ENCODE peak calls at places on chromosomes 7 and 10, in six cellular contexts. One of them, this sample, is unnamed.

GRCh38 chr10:19930936-19931859 is 115.0 kb downstream of the PLXDC2 start:
- DNase-seq in H1: no peak
- DNase-seq in WERI-Rb-1: peak; percentile 27
- DNase-seq in ovary: peak; percentile 24
- DNase-seq in RWPE2: no peak
- DNase-seq in PC-3: peak; percentile 20
- DNase-seq in this sample: peak; percentile 94

GRCh38 chr10:50929670-50930069 is 44.2 kb upstream of the A1CF start:
- DNase-seq in H1: no peak
- DNase-seq in WERI-Rb-1: no peak
- DNase-seq in ovary: no peak
- DNase-seq in RWPE2: no peak
- DNase-seq in PC-3: peak; percentile 84
- DNase-seq in this sample: peak; percentile 25

GRCh38 chr10:129464251-129464650 is 2.8 kb upstream of the MGMT start:
- DNase-seq in H1: no peak
- DNase-seq in WERI-Rb-1: no peak
- DNase-seq in ovary: no peak
- DNase-seq in RWPE2: no peak
- DNase-seq in PC-3: peak; percentile 50
- DNase-seq in this sample: peak; percentile 68

GRCh38 chr10:972763-973162 is 15.5 kb upstream of the GTPBP4 start:
- DNase-seq in H1: no peak
- DNase-seq in WERI-Rb-1: no peak
- DNase-seq in ovary: no peak
- DNase-seq in RWPE2: no peak
- DNase-seq in PC-3: no peak
- DNase-seq in this sample: no peak

GRCh38 chr7:51031791-51032484 is 249.2 kb upstream of the GRB10 start:
- DNase-seq in H1: no peak
- DNase-seq in WERI-Rb-1: no peak
- DNase-seq in ovary: no peak
- DNase-seq in RWPE2: no peak
- DNase-seq in PC-3: no peak
- DNase-seq in this sample: no peak

GRCh38 chr7:76149847-76150691 is 51.6 kb upstream of the SRRM3 start:
- DNase-seq in H1: no peak
- DNase-seq in WERI-Rb-1: no peak
- DNase-seq in ovary: no peak
- DNase-seq in RWPE2: no peak
- DNase-seq in PC-3: no peak
- DNase-seq in this sample: no peak

GRCh38 chr7:42224391-42225003 is 12.5 kb downstream of the GLI3 start:
- DNase-seq in H1: peak; percentile 64
- DNase-seq in WERI-Rb-1: no peak
- DNase-seq in ovary: no peak
- DNase-seq in RWPE2: no peak
- DNase-seq in PC-3: no peak
- DNase-seq in this sample: no peak

GRCh38 chr10:35746004-35746403 is 103.9 kb upstream of the FZD8 start:
- DNase-seq in H1: no peak
- DNase-seq in WERI-Rb-1: no peak
- DNase-seq in ovary: no peak
- DNase-seq in RWPE2: no peak
- DNase-seq in PC-3: no peak
- DNase-seq in this sample: no peak

GRCh38 chr7:110065112-110065511 is 1025.8 kb upstream of the LRRN3 start:
- DNase-seq in H1: no peak
- DNase-seq in WERI-Rb-1: no peak
- DNase-seq in ovary: no peak
- DNase-seq in RWPE2: no peak
- DNase-seq in PC-3: no peak
- DNase-seq in this sample: no peak

GRCh38 chr7:129908181-129908580 is 44.6 kb downstream of the UBE2H start:
- DNase-seq in H1: no peak
- DNase-seq in WERI-Rb-1: no peak
- DNase-seq in ovary: no peak
- DNase-seq in RWPE2: no peak
- DNase-seq in PC-3: no peak
- DNase-seq in this sample: no peak

GRCh38 chr10:34364253-34365037 is 450.7 kb downstream of the PARD3 start:
- DNase-seq in H1: no peak
- DNase-seq in WERI-Rb-1: no peak
- DNase-seq in ovary: no peak
- DNase-seq in RWPE2: no peak
- DNase-seq in PC-3: peak; percentile 76
- DNase-seq in this sample: no peak

GRCh38 chr10:104096692-104097091 is 11.0 kb upstream of the COL17A1 start:
- DNase-seq in H1: no peak
- DNase-seq in WERI-Rb-1: no peak
- DNase-seq in ovary: no peak
- DNase-seq in RWPE2: no peak
- DNase-seq in PC-3: no peak
- DNase-seq in this sample: no peak

GRCh38 chr10:120369831-120370230 is 87.2 kb upstream of the PLPP4 start:
- DNase-seq in H1: no peak
- DNase-seq in WERI-Rb-1: no peak
- DNase-seq in ovary: no peak
- DNase-seq in RWPE2: no peak
- DNase-seq in PC-3: no peak
- DNase-seq in this sample: no peak

GRCh38 chr7:16801111-16801542 is 3.7 kb downstream of the AGR2 start:
- DNase-seq in H1: no peak
- DNase-seq in WERI-Rb-1: no peak
- DNase-seq in ovary: no peak
- DNase-seq in RWPE2: no peak
- DNase-seq in PC-3: peak; percentile 94
- DNase-seq in this sample: peak; percentile 94

GRCh38 chr7:51316262-51316665 is 345 bp downstream of the COBL start:
- DNase-seq in H1: peak; percentile 74
- DNase-seq in WERI-Rb-1: peak; percentile 55
- DNase-seq in ovary: peak; percentile 24
- DNase-seq in RWPE2: no peak
- DNase-seq in PC-3: peak; percentile 48
- DNase-seq in this sample: no peak

GRCh38 chr7:77685219-77685618 is 11.0 kb upstream of the RSBN1L start:
- DNase-seq in H1: no peak
- DNase-seq in WERI-Rb-1: no peak
- DNase-seq in ovary: peak; percentile 39
- DNase-seq in RWPE2: no peak
- DNase-seq in PC-3: peak; percentile 67
- DNase-seq in this sample: peak; percentile 89

GRCh38 chr7:151175793-151176311 is 8.4 kb upstream of the GBX1 start:
- DNase-seq in H1: peak; percentile 64
- DNase-seq in WERI-Rb-1: no peak
- DNase-seq in ovary: no peak
- DNase-seq in RWPE2: no peak
- DNase-seq in PC-3: peak; percentile 26
- DNase-seq in this sample: no peak
- TF ChIP-seq CTCF in H1: peak; percentile 70
- TF ChIP-seq CTCF in WERI-Rb-1: no peak
- TF ChIP-seq CTCF in ovary: no peak
- TF ChIP-seq CTCF in RWPE2: no peak
- TF ChIP-seq CTCF in PC-3: peak; percentile 56
- TF ChIP-seq CTCF in this sample: no peak

GRCh38 chr7:112748381-112748780 is 41.8 kb downstream of the TMEM168 start:
- DNase-seq in H1: no peak
- DNase-seq in WERI-Rb-1: no peak
- DNase-seq in ovary: no peak
- DNase-seq in RWPE2: no peak
- DNase-seq in PC-3: no peak
- DNase-seq in this sample: no peak

GRCh38 chr7:112749775-112750174 is 40.4 kb downstream of the TMEM168 start:
- DNase-seq in H1: no peak
- DNase-seq in WERI-Rb-1: no peak
- DNase-seq in ovary: no peak
- DNase-seq in RWPE2: no peak
- DNase-seq in PC-3: no peak
- DNase-seq in this sample: no peak

GRCh38 chr7:112757337-112757736 is 32.9 kb downstream of the TMEM168 start:
- DNase-seq in H1: no peak
- DNase-seq in WERI-Rb-1: no peak
- DNase-seq in ovary: no peak
- DNase-seq in RWPE2: no peak
- DNase-seq in PC-3: no peak
- DNase-seq in this sample: no peak

GRCh38 chr7:112753298-112753697 is 36.9 kb downstream of the TMEM168 start:
- DNase-seq in H1: no peak
- DNase-seq in WERI-Rb-1: no peak
- DNase-seq in ovary: no peak
- DNase-seq in RWPE2: no peak
- DNase-seq in PC-3: no peak
- DNase-seq in this sample: no peak

DNA sequence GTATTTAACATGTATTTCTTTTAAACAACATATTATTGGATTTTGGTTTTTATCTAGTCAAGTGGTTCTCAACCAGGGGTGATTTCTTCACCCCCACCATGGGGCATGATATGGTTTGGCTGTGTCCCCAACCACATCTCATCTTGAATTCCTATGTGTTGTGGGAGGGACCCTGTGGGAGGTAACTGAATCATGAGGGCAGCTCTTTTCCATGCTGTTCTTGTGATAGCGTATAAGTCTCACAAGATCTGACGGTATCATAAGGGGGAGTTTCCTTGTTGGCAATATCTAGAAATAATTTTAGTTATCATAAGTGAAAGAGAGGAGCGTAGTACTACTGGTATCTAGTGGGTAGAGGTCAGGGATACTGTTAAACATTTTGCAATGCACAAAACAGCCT is 37.6 kb downstream of the TMEM168 start:
- DNase-seq in H1: no peak
- DNase-seq in WERI-Rb-1: no peak
- DNase-seq in ovary: no peak
- DNase-seq in RWPE2: no peak
- DNase-seq in PC-3: no peak
- DNase-seq in this sample: no peak
- H3K4me3 ChIP-seq in H1: no peak overlapping the region
- H3K4me3 ChIP-seq in WERI-Rb-1: no peak overlapping the region
- H3K4me3 ChIP-seq in ovary: no peak overlapping the region
- H3K4me3 ChIP-seq in RWPE2: no peak overlapping the region
- H3K4me3 ChIP-seq in PC-3: no peak overlapping the region
- H3K4me3 ChIP-seq in this sample: no peak overlapping the region

GRCh38 chr10:21953585-21954057 is 49.9 kb downstream of the DNAJC1 start:
- DNase-seq in H1: no peak
- DNase-seq in WERI-Rb-1: no peak
- DNase-seq in ovary: no peak
- DNase-seq in RWPE2: no peak
- DNase-seq in PC-3: peak; percentile 43
- DNase-seq in this sample: peak; percentile 73
- TF ChIP-seq CTCF in H1: peak; percentile 40
- TF ChIP-seq CTCF in WERI-Rb-1: no peak
- TF ChIP-seq CTCF in ovary: no peak
- TF ChIP-seq CTCF in RWPE2: peak; percentile 93
- TF ChIP-seq CTCF in PC-3: peak; percentile 50
- TF ChIP-seq CTCF in this sample: peak; percentile 57

GRCh38 chr7:2566348-2566889 is 7.6 kb downstream of the IQCE start:
- DNase-seq in H1: no peak
- DNase-seq in WERI-Rb-1: no peak
- DNase-seq in ovary: no peak
- DNase-seq in RWPE2: no peak
- DNase-seq in PC-3: no peak
- DNase-seq in this sample: no peak
- H3K4me3 ChIP-seq in H1: no peak overlapping the region
- H3K4me3 ChIP-seq in WERI-Rb-1: no peak overlapping the region
- H3K4me3 ChIP-seq in ovary: no peak overlapping the region
- H3K4me3 ChIP-seq in RWPE2: no peak overlapping the region
- H3K4me3 ChIP-seq in PC-3: no peak overlapping the region
- H3K4me3 ChIP-seq in this sample: no peak overlapping the region

DNA sequence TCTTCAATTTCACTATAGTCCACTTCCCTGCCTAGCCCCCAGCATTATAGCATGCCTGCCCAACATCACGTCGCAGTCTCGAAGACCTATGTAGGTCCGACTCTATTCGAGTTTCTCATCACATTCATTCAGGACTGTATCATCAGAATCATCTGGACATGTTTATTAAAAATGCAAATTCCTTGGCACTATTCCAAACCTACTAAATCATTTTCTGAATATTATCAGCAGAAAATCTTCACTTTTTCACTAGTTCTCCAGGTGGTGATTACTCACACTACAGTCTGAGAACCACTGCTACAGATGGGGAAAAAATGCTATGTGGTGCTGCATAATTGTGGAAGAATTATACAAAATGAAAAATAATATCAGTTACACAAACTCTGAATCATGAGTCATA is 29.3 kb upstream of the ETV1 start:
- DNase-seq in H1: no peak
- DNase-seq in WERI-Rb-1: no peak
- DNase-seq in ovary: no peak
- DNase-seq in RWPE2: no peak
- DNase-seq in PC-3: no peak
- DNase-seq in this sample: no peak
- TF ChIP-seq CTCF in H1: no peak
- TF ChIP-seq CTCF in WERI-Rb-1: no peak
- TF ChIP-seq CTCF in ovary: no peak
- TF ChIP-seq CTCF in RWPE2: no peak
- TF ChIP-seq CTCF in PC-3: no peak
- TF ChIP-seq CTCF in this sample: no peak

DNA sequence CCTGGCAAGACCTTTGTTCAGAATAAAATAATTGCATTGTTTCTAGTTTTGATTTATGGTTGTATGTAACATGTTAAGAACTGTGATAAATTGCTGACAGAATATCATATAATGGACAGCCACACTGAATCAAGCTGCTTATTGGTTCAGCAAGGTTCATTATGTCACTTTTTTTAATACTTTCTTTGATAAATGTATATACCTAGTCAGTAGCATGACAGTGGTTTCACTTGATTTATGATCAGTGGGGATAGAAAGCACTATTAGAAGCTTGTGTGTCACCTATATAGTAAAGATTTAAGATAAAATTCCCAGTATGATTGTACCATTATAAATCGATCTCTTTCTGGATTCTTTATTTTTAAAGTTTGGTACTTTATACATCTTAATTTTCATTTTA is 4.5 kb downstream of the BUB3 start:
- DNase-seq in H1: no peak
- DNase-seq in WERI-Rb-1: no peak
- DNase-seq in ovary: no peak
- DNase-seq in RWPE2: no peak
- DNase-seq in PC-3: no peak
- DNase-seq in this sample: no peak
- H3K4me3 ChIP-seq in H1: no peak overlapping the region
- H3K4me3 ChIP-seq in WERI-Rb-1: no peak overlapping the region
- H3K4me3 ChIP-seq in ovary: no peak overlapping the region
- H3K4me3 ChIP-seq in RWPE2: no peak overlapping the region
- H3K4me3 ChIP-seq in PC-3: peak overlapping the region; percentile 100
- H3K4me3 ChIP-seq in this sample: no peak overlapping the region

DNA sequence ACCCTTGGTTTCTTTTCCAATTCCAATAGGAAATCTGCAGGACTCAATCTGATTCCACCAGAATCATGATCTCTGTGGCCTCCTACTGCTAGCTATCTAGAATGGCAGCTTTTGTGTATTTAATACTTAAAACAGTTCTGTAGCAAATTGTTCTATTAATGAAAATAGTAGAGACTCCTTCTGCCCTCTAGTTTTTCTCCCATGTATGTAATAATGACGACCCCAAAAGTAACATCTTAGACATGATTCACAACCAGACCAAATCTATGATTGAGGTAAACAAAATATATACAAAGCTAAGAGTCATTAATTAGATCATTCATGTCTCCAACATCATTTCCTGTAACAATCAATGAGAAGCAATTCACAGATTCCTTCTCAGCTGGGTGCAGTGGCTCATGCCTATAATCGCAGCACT is 259.1 kb upstream of the MKLN1 start:
- DNase-seq in H1: no peak
- DNase-seq in WERI-Rb-1: no peak
- DNase-seq in ovary: no peak
- DNase-seq in RWPE2: no peak
- DNase-seq in PC-3: peak; percentile 18
- DNase-seq in this sample: no peak
- TF ChIP-seq CTCF in H1: peak; percentile 15
- TF ChIP-seq CTCF in WERI-Rb-1: no peak
- TF ChIP-seq CTCF in ovary: no peak
- TF ChIP-seq CTCF in RWPE2: no peak
- TF ChIP-seq CTCF in PC-3: peak; percentile 21
- TF ChIP-seq CTCF in this sample: no peak

This sample was measured in epithelial cell of esophagus.